ENCODE peak calls at places on chromosomes 16 and 17, in six cellular contexts. One of them, this sample, is unnamed.
A peak's percentile ranks its signal among the peaks of the same experiment; 100 is the strongest.

GRCh38 chr17:83199500-83200201 is 120.2 kb downstream of the METRNL start:
- DNase-seq in stimulated activated CD4-positive, alpha-beta T cell treated with anti-CD3 and anti-CD28 coated beads, Interleukin-15, amount 100 ng/mL, for 48 hours: peak; percentile 67
- DNase-seq in activated T-cell treated with anti-CD3 and anti-CD28 coated beads, Interleukin-2, amount 50 U/mL, for 72 hours: peak; percentile 88
- DNase-seq in omental fat pad: peak; percentile 22
- DNase-seq in anterior cingulate cortex: no peak
- DNase-seq in stomach: peak; percentile 51
- DNase-seq in this sample: no peak

GRCh38 chr17:51764387-51764971 is 394.0 kb downstream of the CA10 start:
- DNase-seq in stomach: peak; percentile 41
- DNase-seq in activated T-cell treated with anti-CD3 and anti-CD28 coated beads, Interleukin-2, amount 50 U/mL, for 72 hours: peak; percentile 26
- DNase-seq in omental fat pad: no peak
- DNase-seq in stimulated activated CD4-positive, alpha-beta T cell treated with anti-CD3 and anti-CD28 coated beads, Interleukin-15, amount 100 ng/mL, for 48 hours: peak; percentile 5
- DNase-seq in anterior cingulate cortex: no peak
- DNase-seq in this sample: peak; percentile 76

GRCh38 chr17:47877368-47878034 is 18.5 kb upstream of the SP2 start:
- DNase-seq in stomach: no peak
- DNase-seq in stimulated activated CD4-positive, alpha-beta T cell treated with anti-CD3 and anti-CD28 coated beads, Interleukin-15, amount 100 ng/mL, for 48 hours: no peak
- DNase-seq in anterior cingulate cortex: no peak
- DNase-seq in omental fat pad: no peak
- DNase-seq in activated T-cell treated with anti-CD3 and anti-CD28 coated beads, Interleukin-2, amount 50 U/mL, for 72 hours: no peak
- DNase-seq in this sample: no peak

GRCh38 chr17:75869282-75870141 is 8.9 kb downstream of the TRIM47 start:
- DNase-seq in stomach: no peak
- DNase-seq in omental fat pad: no peak
- DNase-seq in activated T-cell treated with anti-CD3 and anti-CD28 coated beads, Interleukin-2, amount 50 U/mL, for 72 hours: no peak
- DNase-seq in stimulated activated CD4-positive, alpha-beta T cell treated with anti-CD3 and anti-CD28 coated beads, Interleukin-15, amount 100 ng/mL, for 48 hours: no peak
- DNase-seq in anterior cingulate cortex: peak; percentile 61
- DNase-seq in this sample: no peak

GRCh38 chr16:58411736-58412614 is 19.7 kb downstream of the GINS3 start:
- DNase-seq in anterior cingulate cortex: no peak
- DNase-seq in stomach: no peak
- DNase-seq in omental fat pad: no peak
- DNase-seq in activated T-cell treated with anti-CD3 and anti-CD28 coated beads, Interleukin-2, amount 50 U/mL, for 72 hours: no peak
- DNase-seq in stimulated activated CD4-positive, alpha-beta T cell treated with anti-CD3 and anti-CD28 coated beads, Interleukin-15, amount 100 ng/mL, for 48 hours: no peak
- DNase-seq in this sample: no peak

GRCh38 chr16:74623846-74624245 is 16.9 kb upstream of the GLG1 start:
- DNase-seq in stomach: peak; percentile 24
- DNase-seq in activated T-cell treated with anti-CD3 and anti-CD28 coated beads, Interleukin-2, amount 50 U/mL, for 72 hours: no peak
- DNase-seq in stimulated activated CD4-positive, alpha-beta T cell treated with anti-CD3 and anti-CD28 coated beads, Interleukin-15, amount 100 ng/mL, for 48 hours: no peak
- DNase-seq in omental fat pad: no peak
- DNase-seq in anterior cingulate cortex: no peak
- DNase-seq in this sample: no peak

GRCh38 chr17:77959926-77960521 is 1.5 kb downstream of the TNRC6C start:
- DNase-seq in stomach: no peak
- DNase-seq in anterior cingulate cortex: no peak
- DNase-seq in activated T-cell treated with anti-CD3 and anti-CD28 coated beads, Interleukin-2, amount 50 U/mL, for 72 hours: peak; percentile 32
- DNase-seq in stimulated activated CD4-positive, alpha-beta T cell treated with anti-CD3 and anti-CD28 coated beads, Interleukin-15, amount 100 ng/mL, for 48 hours: no peak
- DNase-seq in omental fat pad: no peak
- DNase-seq in this sample: peak; percentile 29

GRCh38 chr16:84640145-84640544 is 8.2 kb upstream of the KLHL36 start:
- DNase-seq in omental fat pad: no peak
- DNase-seq in activated T-cell treated with anti-CD3 and anti-CD28 coated beads, Interleukin-2, amount 50 U/mL, for 72 hours: no peak
- DNase-seq in stomach: no peak
- DNase-seq in stimulated activated CD4-positive, alpha-beta T cell treated with anti-CD3 and anti-CD28 coated beads, Interleukin-15, amount 100 ng/mL, for 48 hours: no peak
- DNase-seq in anterior cingulate cortex: no peak
- DNase-seq in this sample: no peak

GRCh38 chr16:9900576-9900975 is 281.7 kb downstream of the GRIN2A start:
- DNase-seq in stomach: no peak
- DNase-seq in omental fat pad: no peak
- DNase-seq in activated T-cell treated with anti-CD3 and anti-CD28 coated beads, Interleukin-2, amount 50 U/mL, for 72 hours: no peak
- DNase-seq in stimulated activated CD4-positive, alpha-beta T cell treated with anti-CD3 and anti-CD28 coated beads, Interleukin-15, amount 100 ng/mL, for 48 hours: no peak
- DNase-seq in anterior cingulate cortex: no peak
- DNase-seq in this sample: no peak